ENCODE peak calls at places on chromosome 12, in six cellular contexts. R is breast epithelium, N is right atrium auricular region, U is transverse colon, H is stomach, I is esophagus muscularis mucosa. X is an unnamed sample.

GRCh38 chr12:48023386-48023785 is 19.1 kb upstream of the COL2A1 start:
- DNase-seq in R (no peak), N (no peak), U (no peak), H (peak), I (no peak), X (no peak)

GRCh38 chr12:114636723-114637480 is 47.1 kb downstream of the TBX3 start:
- DNase-seq in R (no peak), N (no peak), U (peak), H (no peak), I (no peak), X (no peak)

GRCh38 chr12:120323772-120324171 is 3.8 kb downstream of the PLA2G1B start:
- DNase-seq in R (no peak), N (no peak), U (no peak), H (no peak), I (no peak), X (no peak)

GRCh38 chr12:12239127-12239526 is 27.7 kb downstream of the LRP6 start:
- DNase-seq in R (no peak), N (no peak), U (no peak), H (no peak), I (no peak), X (no peak)

GRCh38 chr12:1531160-1531653 is 63.2 kb downstream of the FBXL14 start:
- DNase-seq in R (no peak), N (no peak), U (no peak), H (no peak), I (no peak), X (no peak)

GRCh38 chr12:38123566-38124246 is 192.9 kb upstream of the ALG10B start:
- DNase-seq in R (no peak), N (no peak), U (no peak), H (no peak), I (peak), X (peak)

GRCh38 chr12:29741342-29742241 is 42.1 kb downstream of the TMTC1 start:
- DNase-seq in R (no peak), N (no peak), U (no peak), H (no peak), I (no peak), X (no peak)

GRCh38 chr12:42039146-42039545 is 105.5 kb downstream of the GXYLT1 start:
- DNase-seq in R (no peak), N (no peak), U (no peak), H (no peak), I (no peak), X (no peak)

GRCh38 chr12:65999564-66000280 is 130.8 kb downstream of the LLPH start:
- DNase-seq in R (no peak), N (no peak), U (no peak), H (no peak), I (peak), X (no peak)

GRCh38 chr12:7788316-7788689 is 899 bp upstream of the NANOG start:
- DNase-seq in R (no peak), N (no peak), U (no peak), H (no peak), I (no peak), X (no peak)

GRCh38 chr12:44317651-44318126 is 481.8 kb downstream of the TMEM117 start:
- DNase-seq in R (no peak), N (no peak), U (no peak), H (no peak), I (no peak), X (no peak)

DNA sequence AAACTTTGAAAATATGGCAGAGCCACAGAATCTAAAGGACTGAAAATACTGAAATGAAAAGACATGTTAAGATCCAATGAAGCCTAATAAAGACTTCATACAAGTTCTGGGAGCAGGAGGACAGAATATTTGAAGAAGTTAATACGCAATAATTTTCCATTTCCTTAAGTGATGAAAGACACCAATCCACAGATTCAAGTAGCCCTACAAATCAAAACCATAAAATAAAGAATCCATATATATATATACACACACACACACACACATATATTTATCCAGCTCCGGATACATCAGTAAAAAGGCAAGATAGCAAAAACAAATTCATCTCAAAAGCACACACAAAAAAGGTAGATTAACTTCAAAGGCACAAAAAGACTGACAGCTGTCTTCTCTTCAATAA is 5.7 kb downstream of the NAP1L1 start:
- DNase-seq in R (no peak), N (no peak), U (no peak), H (no peak), I (no peak), X (no peak)
- H3K4me3 ChIP-seq in R (no peak), N (no peak), U (no peak), H (no peak), I (no peak), X (no peak)

GRCh38 chr12:110560048-110560447 is 23.1 kb downstream of the PPTC7 start:
- DNase-seq in R (no peak), N (no peak), U (no peak), H (no peak), I (no peak), X (no peak)

GRCh38 chr12:110563702-110564470 is 19.2 kb downstream of the PPTC7 start:
- DNase-seq in R (no peak), N (no peak), U (no peak), H (no peak), I (no peak), X (no peak)

GRCh38 chr12:110557300-110557699 is 25.8 kb downstream of the PPTC7 start:
- DNase-seq in R (no peak), N (no peak), U (no peak), H (no peak), I (no peak), X (no peak)

GRCh38 chr12:110564471-110564991 is 18.6 kb downstream of the PPTC7 start:
- DNase-seq in R (no peak), N (no peak), U (no peak), H (no peak), I (no peak), X (no peak)

DNA sequence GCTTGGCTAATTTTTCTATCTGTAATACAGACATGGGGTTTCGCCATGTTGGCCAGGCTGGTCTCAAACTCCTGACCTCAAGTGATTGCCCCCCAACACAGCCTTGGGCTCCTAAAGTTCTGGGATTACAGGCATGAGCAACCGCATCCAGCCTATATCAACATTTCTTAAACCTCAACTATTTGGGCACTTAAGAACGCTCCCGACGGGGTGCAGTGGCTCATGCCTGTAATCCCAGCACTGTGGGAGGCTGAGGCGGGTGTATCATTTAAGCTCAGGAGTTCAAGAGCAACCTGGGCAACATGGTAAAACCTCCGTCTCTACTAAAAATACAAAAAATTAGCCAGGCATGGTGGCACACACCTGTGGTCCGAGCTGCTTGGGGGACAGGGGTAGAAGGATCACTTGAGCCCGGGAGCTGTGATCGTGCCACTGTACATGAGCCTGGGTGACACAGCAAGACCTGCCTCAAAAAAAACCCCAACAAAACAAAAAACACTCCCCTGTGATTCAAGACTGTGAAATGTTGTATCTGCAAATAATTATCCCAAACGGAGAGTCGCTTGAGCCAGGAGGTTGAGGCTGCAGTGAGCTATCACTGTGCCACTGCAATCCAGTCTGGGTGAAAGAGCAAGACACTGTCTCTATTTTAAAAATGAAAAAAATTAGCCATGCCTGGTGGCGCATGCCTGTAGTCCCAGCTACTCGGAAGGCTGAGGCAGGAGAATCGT is 21.5 kb downstream of the PPTC7 start:
- DNase-seq in R (no peak), N (no peak), U (no peak), H (no peak), I (no peak), X (no peak)
- H3K27ac ChIP-seq in R (peak), N (peak), U (no peak), H (no peak), I (peak), X (peak)

GRCh38 chr12:130953783-130954543 is at the start of gene ADGRD1:
- DNase-seq in R (no peak), N (peak), U (peak), H (peak), I (no peak), X (no peak)
- H3K4me3 ChIP-seq in R (peak), N (peak), U (peak), H (peak), I (peak), X (peak)

GRCh38 chr12:67917811-67918210 is 71.4 kb upstream of the IFNG-AS1 start:
- DNase-seq in R (no peak), N (no peak), U (no peak), H (no peak), I (no peak), X (no peak)

GRCh38 chr12:67915335-67915851 is 73.9 kb upstream of the IFNG-AS1 start:
- DNase-seq in R (no peak), N (no peak), U (no peak), H (peak), I (no peak), X (no peak)

GRCh38 chr12:67918441-67918840 is 70.8 kb upstream of the IFNG-AS1 start:
- DNase-seq in R (no peak), N (no peak), U (no peak), H (no peak), I (no peak), X (no peak)

GRCh38 chr12:67919406-67919805 is 69.8 kb upstream of the IFNG-AS1 start:
- DNase-seq in R (no peak), N (no peak), U (no peak), H (no peak), I (no peak), X (no peak)

DNA sequence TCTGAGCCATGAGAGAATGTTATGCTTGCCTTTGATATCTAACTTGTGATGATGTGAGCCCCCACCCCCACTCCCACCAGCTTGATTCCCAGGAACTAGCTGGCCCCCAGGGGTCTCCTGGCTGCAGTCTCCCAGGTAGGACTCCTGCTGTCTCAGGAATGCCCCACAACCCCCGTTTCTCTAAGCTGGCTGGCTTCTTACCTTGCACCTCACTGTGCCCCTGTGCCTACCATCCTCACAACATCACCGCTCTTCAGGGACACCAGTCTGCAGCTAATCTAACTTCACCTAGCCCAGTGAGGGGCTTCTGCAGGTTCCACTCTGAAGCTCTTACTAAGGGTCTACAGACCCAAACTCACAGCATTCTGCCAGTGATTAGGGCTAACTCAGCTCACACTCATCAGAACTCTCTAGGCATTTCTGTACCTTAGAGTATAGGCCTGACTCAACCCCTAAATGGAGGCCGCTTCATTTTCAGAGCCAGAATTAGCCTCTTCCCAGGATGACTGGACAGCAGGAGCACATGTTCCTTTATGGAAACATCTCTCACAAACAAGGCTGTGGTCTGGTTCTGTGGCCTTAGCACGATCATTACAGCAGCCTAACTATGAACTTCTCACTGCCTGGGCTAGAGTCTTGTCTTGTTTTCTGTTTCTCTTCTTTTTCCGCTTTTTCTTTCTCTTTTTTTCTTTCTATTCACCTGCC is 72.8 kb upstream of the IFNG-AS1 start:
- DNase-seq in R (no peak), N (no peak), U (no peak), H (no peak), I (no peak), X (no peak)
- H3K27ac ChIP-seq in R (no peak), N (no peak), U (no peak), H (no peak), I (no peak), X (no peak)

GRCh38 chr12:52776913-52777395 is at the start of gene KRT76:
- DNase-seq in R (no peak), N (no peak), U (no peak), H (no peak), I (no peak), X (no peak)
- H3K4me3 ChIP-seq in R (no peak), N (no peak), U (no peak), H (no peak), I (no peak), X (no peak)

X was measured in vagina.